ENCODE peak calls at places on chromosomes 13 and 19, in four cellular contexts. X is HL-60, C is cardiac fibroblast, J is ascending aorta. K is an unnamed sample.

GRCh38 chr13:105202384-105202783 is 1333.1 kb downstream of the EFNB2 start:
- DNase-seq in J (no peak), X (peak), C (peak), K (peak)

GRCh38 chr13:106246817-106247216 is 288.6 kb downstream of the EFNB2 start:
- DNase-seq in C (no peak), J (no peak), X (no peak), K (no peak)

GRCh38 chr13:49622174-49622946 is 5.9 kb upstream of the ARL11 start:
- DNase-seq in C (no peak), J (no peak), X (no peak), K (no peak)

GRCh38 chr13:111031531-111031961 is 83.6 kb upstream of the ARHGEF7 start:
- DNase-seq in C (peak), J (no peak), X (no peak), K (peak)

GRCh38 chr19:23996549-23996948 is 81.9 kb downstream of the ZNF726 start:
- DNase-seq in X (no peak), J (no peak), C (peak), K (peak)

GRCh38 chr19:29714953-29715694 is at the start of gene C19orf12:
- DNase-seq in J (peak), X (peak), C (peak), K (peak)

GRCh38 chr13:47433461-47434005 is 536.7 kb upstream of the HTR2A start:
- DNase-seq in J (no peak), X (no peak), C (peak), K (peak)

GRCh38 chr13:26557393-26558073 is at the start of gene WASF3:
- DNase-seq in X (peak), J (peak), C (peak), K (peak)

GRCh38 chr13:36214163-36214921 is at the start of gene SOHLH2:
- DNase-seq in X (no peak), C (no peak), J (no peak), K (no peak)

GRCh38 chr19:10769533-10770491 is 51.9 kb downstream of the DNM2 start:
- DNase-seq in J (peak), C (peak), X (no peak), K (peak)

GRCh38 chr19:3944018-3944721 is 11.3 kb downstream of the NMRK2 start:
- DNase-seq in X (peak), J (no peak), C (no peak), K (no peak)

GRCh38 chr19:45477713-45478453 is 10.1 kb downstream of the FOSB start:
- DNase-seq in J (no peak), X (no peak), C (no peak), K (no peak)

GRCh38 chr19:42294471-42295137 is 7.3 kb upstream of the PRR19 start:
- DNase-seq in C (no peak), J (no peak), X (no peak), K (no peak)

GRCh38 chr19:1104452-1105216 is 840 bp downstream of the GPX4 start:
- DNase-seq in J (peak), C (peak), X (peak), K (peak)

GRCh38 chr19:1105217-1105872 is 1.6 kb downstream of the GPX4 start:
- DNase-seq in J (no peak), C (no peak), X (no peak), K (peak)

GRCh38 chr19:1106841-1107654 is 3.3 kb downstream of the GPX4 start:
- DNase-seq in X (peak), J (no peak), C (peak), K (peak)

GRCh38 chr19:1107655-1108261 is 4.0 kb downstream of the GPX4 start:
- DNase-seq in C (no peak), X (no peak), J (no peak), K (no peak)

GRCh38 chr19:1105873-1106840 is 2.4 kb downstream of the GPX4 start:
- DNase-seq in J (no peak), C (no peak), X (no peak), K (no peak)
- H3K4me3 ChIP-seq in J (peak), C (peak), X (no peak), K (no peak)

GRCh38 chr13:30652746-30653145 is 35.0 kb downstream of the USPL1 start:
- DNase-seq in J (no peak), C (no peak), X (no peak), K (no peak)
- TF ChIP-seq CTCF in J (no peak), C (no peak), X (no peak), K (no peak)

DNA sequence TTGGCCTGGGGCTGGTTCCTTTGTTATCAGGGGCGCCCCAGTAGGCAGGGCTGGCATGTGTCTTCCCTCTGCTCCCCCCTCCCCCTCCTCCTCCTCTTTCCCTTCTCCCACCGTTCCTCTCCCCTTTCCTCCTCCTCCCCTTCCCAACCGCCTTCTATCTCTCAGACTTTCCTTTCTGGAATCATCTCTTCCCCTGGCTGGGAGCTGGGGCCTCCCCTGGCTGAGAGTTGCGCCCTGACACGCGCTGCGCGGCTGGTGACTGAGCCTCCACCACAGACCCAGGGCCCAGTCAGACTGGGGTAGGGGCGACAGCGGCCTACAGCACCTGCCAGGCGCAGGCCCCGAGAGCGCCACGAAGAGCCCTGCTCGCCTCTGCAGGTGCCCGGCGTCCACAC is 2.8 kb downstream of the PNMA8B start:
- DNase-seq in X (no peak), J (no peak), C (no peak), K (no peak)
- H3K4me3 ChIP-seq in X (no peak), J (peak), C (no peak), K (no peak)

DNA sequence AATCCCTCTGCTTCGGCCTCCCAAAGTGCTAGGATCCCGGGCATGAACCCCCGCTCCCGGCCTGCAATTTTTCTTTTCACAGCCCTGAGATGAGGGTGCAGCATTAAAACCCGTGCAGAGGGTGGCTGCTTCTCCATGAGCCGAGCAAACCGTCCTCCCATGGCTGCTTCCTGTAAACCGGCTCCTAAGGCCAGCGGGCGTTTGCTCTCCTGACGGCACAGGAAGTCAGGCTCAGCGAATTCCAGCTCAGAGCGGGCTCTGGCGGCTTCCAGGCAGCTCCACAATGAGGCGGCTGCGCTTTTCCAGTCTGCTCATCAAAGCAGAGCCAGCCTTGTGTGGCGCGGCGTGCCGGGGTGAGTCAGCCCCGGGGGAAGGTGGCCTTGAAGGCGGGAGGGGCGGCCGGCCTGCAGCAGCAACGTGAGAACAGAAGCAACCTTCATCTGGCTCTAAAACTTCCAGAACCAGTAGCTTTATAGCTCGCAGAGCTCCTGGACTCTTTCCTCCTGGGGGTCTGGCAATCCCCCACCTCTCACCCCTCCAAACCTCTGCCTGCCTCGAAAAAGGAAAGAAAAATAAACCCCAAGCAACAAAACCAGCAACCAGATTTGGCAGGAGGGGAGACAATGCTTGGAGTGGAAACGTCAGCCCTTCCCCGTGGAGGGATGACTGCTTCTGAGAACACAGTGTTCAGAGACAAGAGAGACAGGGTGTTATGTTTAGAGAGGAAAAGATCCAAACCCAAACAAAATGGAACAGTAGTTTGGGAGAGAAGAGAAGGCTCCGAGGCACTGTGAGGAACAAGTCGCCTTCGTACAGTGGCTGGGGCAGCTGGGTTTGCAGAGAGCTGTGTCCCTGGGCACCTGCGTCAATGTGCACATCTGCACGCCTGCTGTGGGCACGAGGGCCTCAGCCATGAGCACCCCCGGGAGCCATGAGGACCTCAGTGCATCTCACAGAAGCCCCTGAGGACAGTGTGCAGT is 67.8 kb downstream of the GADD45B start:
- DNase-seq in C (peak), X (peak), J (peak), K (peak)
- TF ChIP-seq CTCF in C (peak), X (no peak), J (no peak), K (peak)

GRCh38 chr19:28234637-28235036 is 978.3 kb downstream of the UQCRFS1 start:
- DNase-seq in J (no peak), C (peak), X (no peak), K (no peak)

GRCh38 chr19:28224441-28224840 is 988.5 kb downstream of the UQCRFS1 start:
- DNase-seq in J (no peak), X (no peak), C (no peak), K (no peak)

DNA sequence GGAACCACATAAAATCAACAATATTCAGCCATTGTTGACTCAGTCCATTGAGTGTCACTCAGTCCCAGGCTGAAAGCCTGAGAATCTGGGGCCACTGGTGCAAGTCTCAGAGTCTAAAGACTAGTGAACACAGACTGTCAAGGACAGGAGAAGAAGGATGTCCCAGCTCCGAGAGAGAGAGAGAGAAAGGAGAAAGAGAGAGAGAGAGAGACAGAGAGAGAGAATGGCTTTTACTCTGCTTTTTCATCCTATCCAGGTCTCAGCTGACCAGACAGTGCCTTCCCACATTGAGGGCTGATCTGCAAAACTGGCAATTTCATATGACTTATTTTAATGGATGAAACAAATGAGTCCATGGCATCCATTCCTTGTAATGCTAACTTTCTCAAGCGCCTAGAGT is 984.1 kb downstream of the UQCRFS1 start:
- DNase-seq in J (no peak), C (no peak), X (no peak), K (no peak)
- H3K4me3 ChIP-seq in J (no peak), C (no peak), X (no peak), K (no peak)

K was measured in fibroblast of mammary gland.